ENCODE peak calls at places on chromosome 17, in five cellular contexts. C is stimulated activated CD4-positive, alpha-beta T cell treated with anti-CD3 and anti-CD28 coated beads, TNF-alpha, amount 100 ng/mL, for 4 hours; K is activated CD4-positive, alpha-beta T cell treated with anti-CD3 and anti-CD28 coated beads for 1 hour; P is dermis blood vessel endothelial cell; R is activated CD8-positive, alpha-beta T cell treated with anti-CD3 and anti-CD28 coated beads, Interleukin-2, amount 10 ng/mL, durations not matched to agents 7 days and 5 days. Z is an unnamed sample.

GRCh38 chr17:7888184-7888920 is at the start of gene CHD3:
- DNase-seq in C (peak), K (peak), P (peak), R (peak), Z (peak)

GRCh38 chr17:8076502-8077266 is 10.8 kb downstream of the ALOX12B start:
- DNase-seq in C (no peak), K (no peak), P (no peak), R (no peak), Z (no peak)

GRCh38 chr17:66040402-66040801 is 151.5 kb downstream of the CEP112 start:
- DNase-seq in C (no peak), K (no peak), P (no peak), R (no peak), Z (no peak)

GRCh38 chr17:47096343-47096742 is 92.8 kb downstream of the CDC27 start:
- DNase-seq in C (no peak), K (no peak), P (no peak), R (no peak), Z (no peak)

GRCh38 chr17:44354582-44355309 is 8.9 kb downstream of the FAM171A2 start:
- DNase-seq in C (peak), K (peak), P (no peak), R (peak), Z (no peak)

GRCh38 chr17:79813826-79814623 is 17.1 kb upstream of the CBX8 start:
- DNase-seq in C (no peak), K (no peak), P (no peak), R (no peak), Z (no peak)

GRCh38 chr17:3730881-3731429 is 7.3 kb downstream of the HASPIN start:
- DNase-seq in C (no peak), K (no peak), P (no peak), R (no peak), Z (no peak)

GRCh38 chr17:60640503-60640902 is 37.1 kb upstream of the BCAS3 start:
- DNase-seq in C (no peak), K (no peak), P (peak), R (no peak), Z (peak)

GRCh38 chr17:55672585-55673501 is 49.8 kb downstream of the TMEM100 start:
- DNase-seq in C (no peak), K (no peak), P (no peak), R (no peak), Z (no peak)

GRCh38 chr17:19644493-19645210 is 3.9 kb upstream of the ALDH3A2 start:
- DNase-seq in C (no peak), K (no peak), P (no peak), R (no peak), Z (no peak)

GRCh38 chr17:21030375-21030774 is 12.4 kb downstream of the USP22 start:
- DNase-seq in C (no peak), K (no peak), P (no peak), R (no peak), Z (no peak)

GRCh38 chr17:57954421-57955182 is 610 bp downstream of the CUEDC1 start:
- DNase-seq in C (no peak), K (no peak), P (no peak), R (no peak), Z (peak)

GRCh38 chr17:83079766-83080616 is 582 bp downstream of the METRNL start:
- DNase-seq in C (no peak), K (no peak), P (no peak), R (no peak), Z (peak)